ENCODE peak calls at places on chromosomes 7 and 10, in four cellular contexts. S is NCI-H446, U is NCI-H2029, O is progenitor cell of endocrine pancreas. Q is an unnamed sample.

GRCh38 chr7:148932-149855 is 43.2 kb upstream of the FAM20C start:
- DNase-seq in O (peak; percentile 95), U (peak; percentile 29), S (peak; percentile 99), Q (peak; percentile 97)

GRCh38 chr7:4191046-4191445 is 491.0 kb upstream of the FOXK1 start:
- DNase-seq in U (no peak), S (no peak), O (no peak), Q (no peak)

GRCh38 chr7:12731214-12731656 is 43.8 kb downstream of the ARL4A start:
- DNase-seq in U (no peak), S (no peak), O (no peak), Q (no peak)

GRCh38 chr10:97140887-97141745 is 44.6 kb downstream of the SLIT1 start:
- DNase-seq in U (no peak), O (no peak), S (no peak), Q (no peak)

GRCh38 chr7:22192778-22193177 is 164.2 kb downstream of the RAPGEF5 start:
- DNase-seq in S (no peak), O (no peak), U (peak; percentile 15), Q (no peak)

GRCh38 chr7:73685311-73685710 is 1.9 kb downstream of the BUD23 start:
- DNase-seq in O (no peak), S (no peak), U (no peak), Q (no peak)

GRCh38 chr10:21926949-21927348 is 76.6 kb downstream of the DNAJC1 start:
- DNase-seq in S (peak; percentile 28), O (no peak), U (no peak), Q (no peak)

GRCh38 chr7:71131753-71132520 is at the start of gene GALNT17:
- DNase-seq in U (no peak), S (no peak), O (peak; percentile 22), Q (peak; percentile 31)

GRCh38 chr10:104254493-104255243 is at the start of gene GSTO1:
- DNase-seq in S (peak; percentile 12), O (peak; percentile 18), U (peak; percentile 6), Q (peak; percentile 30)

GRCh38 chr10:121511943-121512342 is 86.3 kb downstream of the FGFR2 start:
- DNase-seq in S (no peak), O (no peak), U (no peak), Q (no peak)

GRCh38 chr10:80924063-80924952 is 386.6 kb downstream of the SH2D4B start:
- DNase-seq in U (no peak), S (peak; percentile 9), O (peak; percentile 33), Q (peak; percentile 62)

GRCh38 chr7:106190589-106191330 is 78.6 kb upstream of the SYPL1 start:
- DNase-seq in O (no peak), U (no peak), S (no peak), Q (no peak)

GRCh38 chr7:87318741-87319140 is 26.7 kb upstream of the CROT start:
- DNase-seq in O (no peak), U (no peak), S (peak; percentile 10), Q (no peak)

GRCh38 chr7:110317699-110318265 is 773.1 kb upstream of the LRRN3 start:
- DNase-seq in O (no peak), U (no peak), S (no peak), Q (no peak)

GRCh38 chr7:98395481-98395880 is 5.4 kb downstream of the BAIAP2L1 start:
- DNase-seq in U (no peak), O (no peak), S (no peak), Q (no peak)

GRCh38 chr7:15620491-15621185 is 58.8 kb upstream of the AGMO start:
- DNase-seq in S (peak; percentile 26), O (no peak), U (no peak), Q (no peak)

GRCh38 chr7:41048771-41049170 is 654.1 kb downstream of the INHBA start:
- DNase-seq in O (no peak), U (no peak), S (no peak), Q (no peak)

GRCh38 chr10:63720072-63720537 is 198.9 kb downstream of the REEP3 start:
- DNase-seq in U (peak; percentile 31), O (no peak), S (peak; percentile 72), Q (peak; percentile 52)

GRCh38 chr7:2628137-2628482 is 3.7 kb upstream of the TTYH3 start:
- DNase-seq in U (no peak), S (no peak), O (no peak), Q (no peak)

GRCh38 chr10:120979435-120980315 is 128.5 kb downstream of the WDR11 start:
- DNase-seq in U (peak; percentile 23), O (peak; percentile 74), S (no peak), Q (peak; percentile 32)

GRCh38 chr7:153590571-153590970 is 461.6 kb upstream of the DPP6 start:
- DNase-seq in O (no peak), S (no peak), U (no peak), Q (no peak)

GRCh38 chr10:30182191-30183075 is 123.0 kb upstream of the JCAD start:
- DNase-seq in S (no peak), U (no peak), O (no peak), Q (no peak)

GRCh38 chr10:127117125-127117524 is 79.3 kb downstream of the INSYN2A start:
- DNase-seq in S (no peak), O (peak; percentile 60), U (no peak), Q (peak; percentile 65)

GRCh38 chr7:115618676-115619075 is 411.9 kb downstream of the TFEC start:
- DNase-seq in S (peak; percentile 25), O (no peak), U (no peak), Q (no peak)

GRCh38 chr10:43573250-43574034 is 974 bp downstream of the ZNF239 start:
- DNase-seq in O (no peak), S (no peak), U (no peak), Q (no peak)

GRCh38 chr10:104612577-104613205 is 28.4 kb upstream of the SORCS3 start:
- DNase-seq in U (no peak), S (no peak), O (no peak), Q (no peak)

GRCh38 chr10:104242545-104242944 is 10.4 kb upstream of the CFAP43 start:
- DNase-seq in S (no peak), O (no peak), U (no peak), Q (no peak)

GRCh38 chr10:12710594-12711343 is 290.7 kb downstream of the CCDC3 start:
- DNase-seq in U (peak; percentile 19), S (peak; percentile 78), O (peak; percentile 61), Q (peak; percentile 72)

GRCh38 chr10:59865101-59865500 is 41.3 kb downstream of the CCDC6 start:
- DNase-seq in O (no peak), U (no peak), S (no peak), Q (no peak)

GRCh38 chr10:28777911-28778310 is 100.6 kb downstream of the BAMBI start:
- DNase-seq in S (no peak), U (no peak), O (no peak), Q (no peak)

Q was measured in neuronal stem cell.